ENCODE peak calls at places on chromosomes 3 and 15, in four cellular contexts. One of them, this sample, is unnamed.

GRCh38 chr3:101379695-101380376 is 59.5 kb upstream of the IMPG2 start:
- DNase-seq in astrocyte: no peak
- DNase-seq in endodermal cell: no peak
- DNase-seq in SK-N-SH: no peak
- DNase-seq in this sample: no peak

GRCh38 chr3:42655980-42656679 is 2.6 kb downstream of the ZBTB47 start:
- DNase-seq in SK-N-SH: peak
- DNase-seq in astrocyte: peak
- DNase-seq in endodermal cell: no peak
- DNase-seq in this sample: no peak

GRCh38 chr15:96524676-96525417 is 194.3 kb downstream of the NR2F2 start:
- DNase-seq in SK-N-SH: no peak
- DNase-seq in endodermal cell: no peak
- DNase-seq in astrocyte: no peak
- DNase-seq in this sample: no peak

GRCh38 chr3:124918524-124918923 is 16.0 kb downstream of the MUC13 start:
- DNase-seq in SK-N-SH: no peak
- DNase-seq in astrocyte: no peak
- DNase-seq in endodermal cell: no peak
- DNase-seq in this sample: no peak

GRCh38 chr15:21261965-21262850 is 178.1 kb downstream of the POTEB3 start:
- DNase-seq in endodermal cell: peak
- DNase-seq in astrocyte: no peak
- DNase-seq in SK-N-SH: peak
- DNase-seq in this sample: no peak

GRCh38 chr3:35908366-35909232 is 269.3 kb downstream of the ARPP21 start:
- DNase-seq in SK-N-SH: peak
- DNase-seq in astrocyte: peak
- DNase-seq in endodermal cell: peak
- DNase-seq in this sample: peak

GRCh38 chr3:119349353-119349752 is 55.2 kb downstream of the ARHGAP31 start:
- DNase-seq in endodermal cell: peak
- DNase-seq in SK-N-SH: no peak
- DNase-seq in astrocyte: no peak
- DNase-seq in this sample: no peak

GRCh38 chr3:148178508-148178907 is 519.2 kb upstream of the AGTR1 start:
- DNase-seq in astrocyte: peak
- DNase-seq in endodermal cell: no peak
- DNase-seq in SK-N-SH: no peak
- DNase-seq in this sample: no peak

GRCh38 chr3:46665763-46666470 is 27.6 kb downstream of the ALS2CL start:
- DNase-seq in endodermal cell: peak
- DNase-seq in SK-N-SH: peak
- DNase-seq in astrocyte: no peak
- DNase-seq in this sample: no peak

GRCh38 chr3:134197681-134198261 is 52.9 kb downstream of the RYK start:
- DNase-seq in SK-N-SH: peak
- DNase-seq in astrocyte: peak
- DNase-seq in endodermal cell: no peak
- DNase-seq in this sample: no peak

GRCh38 chr15:56052389-56053045 is 59.1 kb upstream of the NEDD4 start:
- DNase-seq in SK-N-SH: peak
- DNase-seq in astrocyte: peak
- DNase-seq in endodermal cell: no peak
- DNase-seq in this sample: peak

GRCh38 chr3:52299247-52299657 is 11.6 kb downstream of the GLYCTK start:
- DNase-seq in endodermal cell: peak
- DNase-seq in SK-N-SH: no peak
- DNase-seq in astrocyte: no peak
- DNase-seq in this sample: no peak

GRCh38 chr3:52301042-52301441 is 13.4 kb downstream of the GLYCTK start:
- DNase-seq in endodermal cell: no peak
- DNase-seq in SK-N-SH: no peak
- DNase-seq in astrocyte: no peak
- DNase-seq in this sample: no peak

GRCh38 chr3:52298147-52299098 is 10.8 kb downstream of the GLYCTK start:
- DNase-seq in astrocyte: no peak
- DNase-seq in SK-N-SH: peak
- DNase-seq in endodermal cell: peak
- DNase-seq in this sample: no peak

GRCh38 chr3:52297242-52298146 is 9.9 kb downstream of the GLYCTK start:
- DNase-seq in astrocyte: no peak
- DNase-seq in SK-N-SH: no peak
- DNase-seq in endodermal cell: no peak
- DNase-seq in this sample: no peak

GRCh38 chr3:52299815-52300611 is 12.4 kb downstream of the GLYCTK start:
- DNase-seq in SK-N-SH: peak
- DNase-seq in astrocyte: peak
- DNase-seq in endodermal cell: peak
- DNase-seq in this sample: no peak
- H3K9ac ChIP-seq in SK-N-SH: peak
- H3K9ac ChIP-seq in astrocyte: peak
- H3K9ac ChIP-seq in endodermal cell: no peak
- H3K9ac ChIP-seq in this sample: no peak

GRCh38 chr3:194380300-194380699 is 10.8 kb upstream of the LRRC15 start:
- DNase-seq in SK-N-SH: no peak
- DNase-seq in endodermal cell: peak
- DNase-seq in astrocyte: no peak
- DNase-seq in this sample: no peak

GRCh38 chr3:194379651-194380050 is 10.1 kb upstream of the LRRC15 start:
- DNase-seq in endodermal cell: no peak
- DNase-seq in astrocyte: no peak
- DNase-seq in SK-N-SH: no peak
- DNase-seq in this sample: no peak

GRCh38 chr3:194382892-194383223 is 13.3 kb upstream of the LRRC15 start:
- DNase-seq in astrocyte: no peak
- DNase-seq in SK-N-SH: no peak
- DNase-seq in endodermal cell: peak
- DNase-seq in this sample: no peak

GRCh38 chr3:194382196-194382891 is 12.8 kb upstream of the LRRC15 start:
- DNase-seq in astrocyte: no peak
- DNase-seq in SK-N-SH: no peak
- DNase-seq in endodermal cell: peak
- DNase-seq in this sample: no peak

DNA sequence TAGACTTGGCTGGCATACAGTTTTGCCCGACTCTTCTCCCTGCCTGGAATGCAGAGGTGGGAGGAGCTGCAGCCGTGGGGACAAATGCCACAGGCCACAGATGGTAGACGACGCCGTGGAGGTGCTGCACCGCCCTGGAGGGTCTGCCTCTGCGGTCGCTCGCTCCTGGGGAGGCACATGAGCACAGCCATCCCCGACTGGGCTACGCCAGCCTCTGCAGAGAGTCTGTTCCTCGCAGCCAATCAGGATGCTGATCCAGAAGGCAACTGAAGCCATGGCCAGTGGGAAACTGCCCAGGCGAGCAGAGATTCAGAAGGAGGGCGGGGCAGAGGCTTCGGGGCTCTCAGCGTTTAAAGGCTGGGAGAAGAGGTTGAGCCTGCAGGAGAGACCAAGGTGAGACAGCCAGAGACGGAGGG is 11.9 kb upstream of the LRRC15 start:
- DNase-seq in astrocyte: peak
- DNase-seq in endodermal cell: peak
- DNase-seq in SK-N-SH: peak
- DNase-seq in this sample: no peak
- H3K9ac ChIP-seq in astrocyte: no peak
- H3K9ac ChIP-seq in endodermal cell: no peak
- H3K9ac ChIP-seq in SK-N-SH: no peak
- H3K9ac ChIP-seq in this sample: no peak

DNA sequence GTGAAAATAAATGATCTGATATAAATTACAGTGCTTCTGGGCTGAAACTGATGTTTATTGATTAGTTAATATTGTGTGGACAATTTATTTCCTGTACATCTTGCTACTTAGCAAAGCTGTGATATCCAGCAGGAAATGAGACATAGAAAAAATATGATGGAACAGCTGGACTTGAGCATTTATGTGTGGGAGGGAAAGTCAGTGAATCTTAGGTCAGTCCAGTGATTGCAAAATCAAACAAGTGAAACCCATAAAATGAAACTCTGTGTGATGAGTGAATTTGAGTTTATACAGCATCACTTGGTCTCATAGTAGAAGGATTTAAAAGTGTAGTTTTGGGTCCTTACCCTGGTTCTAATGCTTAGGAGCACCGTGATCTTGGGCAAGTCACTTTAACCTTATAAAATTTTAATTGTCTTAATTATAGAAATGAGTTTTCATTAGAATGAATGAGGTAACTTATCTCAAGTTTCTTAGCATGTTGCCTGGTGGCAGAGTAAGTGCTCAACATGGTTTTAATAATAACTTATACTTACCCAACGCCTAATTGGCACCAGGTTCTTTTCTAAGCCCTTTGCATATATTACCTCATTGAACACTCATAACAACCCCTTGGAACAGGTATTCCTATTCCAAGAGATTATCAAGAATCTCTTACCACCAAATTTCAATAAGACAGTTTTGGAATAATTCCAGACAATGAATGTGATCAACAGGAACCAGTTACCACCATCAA is 194.6 kb downstream of the ADAMTSL3 start:
- DNase-seq in SK-N-SH: no peak
- DNase-seq in endodermal cell: no peak
- DNase-seq in astrocyte: peak
- DNase-seq in this sample: no peak
- H3K9ac ChIP-seq in SK-N-SH: no peak
- H3K9ac ChIP-seq in endodermal cell: no peak
- H3K9ac ChIP-seq in astrocyte: no peak
- H3K9ac ChIP-seq in this sample: no peak

DNA sequence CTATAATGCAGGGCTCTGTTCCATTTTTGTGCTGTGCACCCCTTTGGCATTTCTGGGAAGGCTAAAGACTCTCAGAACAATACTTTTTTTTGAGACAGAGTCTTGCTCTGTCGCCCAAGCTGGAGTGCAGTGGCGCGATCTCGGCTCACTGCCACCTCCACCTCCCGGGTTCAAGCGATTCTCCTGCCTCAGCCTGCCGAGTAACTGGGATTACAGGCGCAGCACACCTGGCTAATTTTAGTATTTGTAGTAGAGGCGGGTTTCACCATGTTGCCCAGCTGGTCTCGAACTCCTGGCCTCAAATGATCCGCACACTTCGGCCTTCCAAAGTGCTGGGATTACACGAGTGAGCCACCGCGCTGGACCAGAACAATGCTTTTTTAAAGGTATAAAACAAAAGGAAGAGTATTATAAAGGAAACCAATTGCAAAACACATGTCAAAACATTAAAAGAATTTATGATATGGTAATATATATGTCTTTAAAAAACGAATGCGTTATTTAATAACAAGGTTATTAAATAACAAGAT is 999 bp downstream of the SQOR start:
- DNase-seq in endodermal cell: no peak
- DNase-seq in astrocyte: no peak
- DNase-seq in SK-N-SH: no peak
- DNase-seq in this sample: no peak
- H3K9ac ChIP-seq in endodermal cell: no peak
- H3K9ac ChIP-seq in astrocyte: peak
- H3K9ac ChIP-seq in SK-N-SH: peak
- H3K9ac ChIP-seq in this sample: no peak

GRCh38 chr3:64223809-64224570 is 1.3 kb downstream of the PRICKLE2 start:
- DNase-seq in endodermal cell: no peak
- DNase-seq in astrocyte: peak
- DNase-seq in SK-N-SH: no peak
- DNase-seq in this sample: no peak
- H3K9ac ChIP-seq in endodermal cell: no peak
- H3K9ac ChIP-seq in astrocyte: peak
- H3K9ac ChIP-seq in SK-N-SH: peak
- H3K9ac ChIP-seq in this sample: no peak

GRCh38 chr15:74417670-74418069 is 16.1 kb downstream of the SEMA7A start:
- DNase-seq in SK-N-SH: no peak
- DNase-seq in endodermal cell: no peak
- DNase-seq in astrocyte: no peak
- DNase-seq in this sample: no peak
- H3K9ac ChIP-seq in SK-N-SH: no peak
- H3K9ac ChIP-seq in endodermal cell: no peak
- H3K9ac ChIP-seq in astrocyte: peak
- H3K9ac ChIP-seq in this sample: no peak

GRCh38 chr3:136642714-136643113 is 109.5 kb downstream of the STAG1 start:
- DNase-seq in astrocyte: no peak
- DNase-seq in endodermal cell: no peak
- DNase-seq in SK-N-SH: peak
- DNase-seq in this sample: no peak
- H3K9ac ChIP-seq in astrocyte: no peak
- H3K9ac ChIP-seq in endodermal cell: no peak
- H3K9ac ChIP-seq in SK-N-SH: no peak
- H3K9ac ChIP-seq in this sample: no peak

GRCh38 chr3:128895843-128896365 is 16.5 kb downstream of the ACAD9 start:
- DNase-seq in astrocyte: no peak
- DNase-seq in SK-N-SH: no peak
- DNase-seq in endodermal cell: no peak
- DNase-seq in this sample: peak
- H3K9ac ChIP-seq in astrocyte: no peak
- H3K9ac ChIP-seq in SK-N-SH: no peak
- H3K9ac ChIP-seq in endodermal cell: no peak
- H3K9ac ChIP-seq in this sample: no peak

DNA sequence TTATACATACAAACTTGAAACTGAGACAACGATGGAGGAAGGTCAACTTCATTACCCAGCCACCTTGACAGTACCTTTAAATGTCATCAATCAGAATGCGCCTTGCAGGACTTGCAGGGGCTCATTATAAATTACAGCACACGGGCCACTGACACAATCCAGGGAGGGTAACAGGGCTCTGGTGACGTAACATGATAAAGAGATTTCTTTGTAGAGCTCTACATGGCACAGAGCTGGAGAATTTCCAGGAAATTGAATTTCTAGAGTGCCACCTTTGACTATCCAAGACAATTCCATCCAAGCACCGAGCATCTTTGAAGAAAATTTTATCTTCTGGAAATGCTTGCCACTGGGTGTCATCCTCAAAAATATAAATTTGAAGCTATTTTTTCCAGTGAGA is 486.0 kb downstream of the FOXP1 start:
- DNase-seq in astrocyte: no peak
- DNase-seq in SK-N-SH: peak
- DNase-seq in endodermal cell: no peak
- DNase-seq in this sample: no peak
- H3K9ac ChIP-seq in astrocyte: no peak
- H3K9ac ChIP-seq in SK-N-SH: no peak
- H3K9ac ChIP-seq in endodermal cell: no peak
- H3K9ac ChIP-seq in this sample: no peak

DNA sequence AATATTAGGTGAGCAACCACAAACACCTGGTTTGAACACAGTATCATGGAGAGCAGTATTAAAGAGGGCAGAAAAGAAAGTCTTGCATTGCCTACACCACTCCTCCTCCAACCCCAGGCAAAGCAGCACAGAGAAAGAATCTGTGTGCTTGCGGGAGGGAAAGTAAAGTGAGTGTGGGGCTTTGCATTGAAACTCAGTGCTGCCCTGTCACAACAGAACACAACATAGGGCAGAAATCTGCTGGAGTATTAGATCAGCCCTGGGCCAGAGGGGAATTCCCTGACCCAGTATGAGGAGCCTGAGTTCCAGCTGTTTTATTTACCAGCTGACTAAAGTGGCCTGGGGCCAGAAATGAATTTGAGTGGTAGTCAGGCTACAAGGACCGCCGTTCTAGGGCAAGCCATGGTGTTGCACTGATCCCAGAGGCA is 75.5 kb downstream of the SPATA16 start:
- DNase-seq in SK-N-SH: peak
- DNase-seq in endodermal cell: no peak
- DNase-seq in astrocyte: peak
- DNase-seq in this sample: no peak
- H3K9ac ChIP-seq in SK-N-SH: no peak
- H3K9ac ChIP-seq in endodermal cell: no peak
- H3K9ac ChIP-seq in astrocyte: no peak
- H3K9ac ChIP-seq in this sample: no peak

This sample was measured in DND-41.